ENCODE peak calls at places on chromosomes 1 and 21, in seven cellular contexts. W is effector memory CD8-positive, alpha-beta T cell; R is RWPE1; M is transverse colon; E is nucleus accumbens; X is Right ventricle myocardium superior; C is ecto neural progenitor cell. O is an unnamed sample.

GRCh38 chr1:227140376-227140775 is 177.9 kb downstream of the CDC42BPA start:
- DNase-seq in R (no peak), M (no peak), E (no peak), W (no peak), X (no peak), C (no peak), O (no peak)

GRCh38 chr1:226653311-226653921 is 85.7 kb downstream of the ITPKB start:
- DNase-seq in R (no peak), W (peak; percentile 70), M (peak; percentile 60), X (peak; percentile 40), E (no peak), C (no peak), O (no peak)

GRCh38 chr1:154837679-154838171 is 32.4 kb downstream of the KCNN3 start:
- DNase-seq in E (no peak), M (peak; percentile 83), X (peak; percentile 81), W (no peak), R (no peak), C (no peak), O (no peak)

GRCh38 chr1:156427858-156428257 is 58.8 kb downstream of the RHBG start:
- DNase-seq in E (no peak), M (no peak), R (no peak), C (no peak), X (no peak), W (no peak), O (no peak)

GRCh38 chr1:244354810-244355278 is 96.9 kb downstream of the ADSS2 start:
- DNase-seq in R (no peak), X (no peak), M (no peak), W (no peak), E (no peak), C (no peak), O (no peak)

GRCh38 chr1:148435406-148435805 is 47.7 kb downstream of the PPIAL4G start:
- DNase-seq in X (no peak), M (no peak), C (no peak), E (no peak), W (no peak), R (no peak), O (no peak)

GRCh38 chr1:205680073-205680851 is at the start of gene SLC45A3:
- DNase-seq in E (no peak), R (peak; percentile 55), C (peak; percentile 73), W (no peak), X (no peak), M (peak; percentile 60), O (no peak)

GRCh38 chr1:155657463-155657862 is 31.1 kb downstream of the YY1AP1 start:
- DNase-seq in X (no peak), C (no peak), R (no peak), M (no peak), W (no peak), E (no peak), O (no peak)

GRCh38 chr1:109728870-109729269 is 12.0 kb downstream of the GSTM3 start:
- DNase-seq in R (no peak), C (no peak), W (no peak), X (no peak), E (no peak), M (peak; percentile 41), O (no peak)

GRCh38 chr1:245512181-245512888 is 357.6 kb downstream of the KIF26B start:
- DNase-seq in W (no peak), M (no peak), C (no peak), E (no peak), X (no peak), R (no peak), O (no peak)

GRCh38 chr1:114620419-114620818 is 39.0 kb upstream of the BCAS2 start:
- DNase-seq in R (no peak), X (no peak), W (no peak), M (no peak), C (no peak), E (no peak), O (no peak)

GRCh38 chr1:175221548-175222175 is 29.1 kb upstream of the KIAA0040 start:
- DNase-seq in C (no peak), X (peak; percentile 49), W (no peak), M (no peak), E (no peak), R (peak; percentile 76), O (no peak)

GRCh38 chr1:56223962-56224361 is 355.4 kb downstream of the PLPP3 start:
- DNase-seq in C (no peak), X (no peak), M (no peak), R (no peak), W (no peak), E (no peak), O (no peak)

GRCh38 chr1:78339490-78339889 is 151.3 kb upstream of the PTGFR start:
- DNase-seq in X (no peak), M (no peak), C (no peak), R (peak; percentile 12), W (no peak), E (no peak), O (no peak)

GRCh38 chr1:248805905-248806304 is 19.8 kb downstream of the SH3BP5L start:
- DNase-seq in W (no peak), X (no peak), E (no peak), M (no peak), R (no peak), C (no peak), O (no peak)

GRCh38 chr1:218365600-218365999 is 20.5 kb downstream of the TGFB2 start:
- DNase-seq in X (no peak), E (no peak), M (no peak), C (no peak), R (no peak), W (no peak), O (no peak)

GRCh38 chr1:63698001-63698838 is 75.6 kb upstream of the ROR1 start:
- DNase-seq in E (no peak), R (no peak), X (peak; percentile 77), W (no peak), C (no peak), M (peak; percentile 37), O (no peak)

GRCh38 chr21:38768385-38769071 is 37.2 kb upstream of the ETS2 start:
- DNase-seq in X (no peak), M (no peak), E (no peak), W (no peak), R (peak; percentile 19), C (no peak), O (no peak)

GRCh38 chr1:178537445-178538090 is 24.7 kb downstream of the TEX35 start:
- DNase-seq in R (no peak), X (no peak), W (no peak), E (no peak), M (peak; percentile 65), C (no peak), O (peak; percentile 91)

GRCh38 chr1:29094954-29095353 is 28.7 kb downstream of the TMEM200B start:
- DNase-seq in R (no peak), C (no peak), W (no peak), X (no peak), E (no peak), M (no peak), O (no peak)

GRCh38 chr1:187374130-187374529 is 545.4 kb downstream of the PLA2G4A start:
- DNase-seq in M (no peak), W (no peak), E (no peak), R (no peak), X (no peak), C (no peak), O (no peak)

GRCh38 chr21:36788116-36788515 is 89.2 kb downstream of the SIM2 start:
- DNase-seq in C (no peak), X (no peak), E (no peak), R (peak; percentile 60), M (peak; percentile 69), W (no peak), O (no peak)

O was measured in vagina.